ENCODE peak calls at places on chromosome 2, in five cellular contexts. U is Caco-2, D is foreskin keratinocyte, M is colonic mucosa, K is H9. A is an unnamed sample.

GRCh38 chr2:66481100-66481549 is 46.2 kb downstream of the MEIS1 start:
- DNase-seq in U (no peak), D (peak; percentile 20), M (no peak), K (peak; percentile 32), A (no peak)

GRCh38 chr2:31475692-31476091 is 61.1 kb upstream of the XDH start:
- DNase-seq in U (no peak), D (peak; percentile 54), M (no peak), K (no peak), A (no peak)

GRCh38 chr2:45458909-45459563 is 152.0 kb downstream of the SRBD1 start:
- DNase-seq in U (peak; percentile 59), D (peak; percentile 47), M (peak; percentile 49), K (peak; percentile 35), A (no peak)

GRCh38 chr2:6214471-6214870 is 522.3 kb downstream of the SOX11 start:
- DNase-seq in U (no peak), D (no peak), M (no peak), K (peak; percentile 50), A (no peak)

GRCh38 chr2:120885311-120885710 is 149.6 kb downstream of the GLI2 start:
- DNase-seq in U (no peak), D (no peak), M (no peak), K (no peak), A (no peak)

GRCh38 chr2:69771461-69771860 is 29.5 kb downstream of the ANXA4 start:
- DNase-seq in U (no peak), D (no peak), M (no peak), K (no peak), A (no peak)

GRCh38 chr2:60717691-60718090 is 38.4 kb upstream of the PAPOLG start:
- DNase-seq in U (peak; percentile 6), D (peak; percentile 81), M (no peak), K (no peak), A (no peak)

GRCh38 chr2:37771600-37772088 is 100.2 kb upstream of the CDC42EP3 start:
- DNase-seq in U (no peak), D (no peak), M (no peak), K (no peak), A (no peak)

GRCh38 chr2:237980751-237981150 is 13.9 kb downstream of the UBE2F start:
- DNase-seq in U (no peak), D (no peak), M (no peak), K (no peak), A (no peak)

GRCh38 chr2:128808462-128809255 is 490.0 kb upstream of the HS6ST1 start:
- DNase-seq in U (no peak), D (peak; percentile 86), M (no peak), K (no peak), A (no peak)

GRCh38 chr2:189022492-189022891 is 48.3 kb downstream of the COL3A1 start:
- DNase-seq in U (no peak), D (no peak), M (no peak), K (no peak), A (no peak)

GRCh38 chr2:178093471-178093870 is 18.8 kb upstream of the RBM45 start:
- DNase-seq in U (no peak), D (no peak), M (no peak), K (no peak), A (no peak)

GRCh38 chr2:185787530-185788145 is 49.0 kb downstream of the FSIP2 start:
- DNase-seq in U (no peak), D (no peak), M (no peak), K (no peak), A (no peak)

GRCh38 chr2:143778981-143779380 is 649.8 kb downstream of the ARHGAP15 start:
- DNase-seq in U (no peak), D (no peak), M (no peak), K (peak; percentile 44), A (no peak)

GRCh38 chr2:26706616-26707473 is 14.3 kb downstream of the KCNK3 start:
- DNase-seq in U (peak; percentile 66), D (no peak), M (no peak), K (no peak), A (no peak)

GRCh38 chr2:98806266-98806697 is 75.3 kb upstream of the MGAT4A start:
- DNase-seq in U (no peak), D (no peak), M (no peak), K (no peak), A (no peak)

GRCh38 chr2:69465513-69466456 is 28.6 kb upstream of the NFU1 start:
- DNase-seq in U (no peak), D (no peak), M (no peak), K (no peak), A (no peak)

GRCh38 chr2:198102120-198102519 is 297.7 kb downstream of the PLCL1 start:
- DNase-seq in U (no peak), D (no peak), M (no peak), K (no peak), A (no peak)

GRCh38 chr2:178484245-178485041 is 4.2 kb downstream of the PLEKHA3 start:
- DNase-seq in U (no peak), D (no peak), M (peak; percentile 33), K (no peak), A (no peak)

GRCh38 chr2:202337133-202337532 is 39.0 kb upstream of the BMPR2 start:
- DNase-seq in U (no peak), D (no peak), M (no peak), K (no peak), A (no peak)

GRCh38 chr2:43059183-43059897 is 167.1 kb downstream of the ZFP36L2 start:
- DNase-seq in U (no peak), D (peak; percentile 82), M (peak; percentile 71), K (no peak), A (no peak)

GRCh38 chr2:59277656-59278055 is 1036.5 kb upstream of the FANCL start:
- DNase-seq in U (no peak), D (no peak), M (no peak), K (no peak), A (no peak)

GRCh38 chr2:20213651-20214565 is 11.0 kb downstream of the SDC1 start:
- DNase-seq in U (peak; percentile 74), D (no peak), M (no peak), K (no peak), A (no peak)

GRCh38 chr2:183995632-183996031 is 602.7 kb upstream of the ZNF804A start:
- DNase-seq in U (no peak), D (no peak), M (no peak), K (no peak), A (no peak)

GRCh38 chr2:63882395-63883130 is 40.9 kb downstream of the UGP2 start:
- DNase-seq in U (no peak), D (no peak), M (no peak), K (no peak), A (no peak)

DNA sequence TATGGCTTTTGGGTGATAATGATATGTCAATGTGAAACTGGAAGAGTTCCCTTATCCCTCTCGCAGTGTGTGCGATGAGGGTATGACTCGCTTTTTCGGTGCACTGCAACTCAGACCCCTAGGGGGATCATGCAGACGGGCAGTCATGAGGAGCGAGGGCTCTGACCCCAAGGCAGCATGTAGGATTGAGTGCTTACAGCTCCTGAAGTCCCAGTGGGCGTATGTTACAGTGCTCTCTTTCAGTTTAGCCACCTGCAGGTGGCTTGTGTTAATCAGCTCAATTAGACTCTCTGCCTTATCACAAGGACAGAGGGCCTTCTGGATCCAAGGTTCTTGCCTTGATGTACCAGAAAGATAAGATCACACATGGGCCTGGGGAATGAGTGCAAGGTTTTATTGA is 1269.9 kb upstream of the GYPC start:
- DNase-seq in U (peak; percentile 1), D (no peak), M (no peak), K (peak; percentile 53), A (no peak)
- TF ChIP-seq CTCF in U (no peak), D (no peak), M (no peak), K (peak; percentile 55), A (no peak)

DNA sequence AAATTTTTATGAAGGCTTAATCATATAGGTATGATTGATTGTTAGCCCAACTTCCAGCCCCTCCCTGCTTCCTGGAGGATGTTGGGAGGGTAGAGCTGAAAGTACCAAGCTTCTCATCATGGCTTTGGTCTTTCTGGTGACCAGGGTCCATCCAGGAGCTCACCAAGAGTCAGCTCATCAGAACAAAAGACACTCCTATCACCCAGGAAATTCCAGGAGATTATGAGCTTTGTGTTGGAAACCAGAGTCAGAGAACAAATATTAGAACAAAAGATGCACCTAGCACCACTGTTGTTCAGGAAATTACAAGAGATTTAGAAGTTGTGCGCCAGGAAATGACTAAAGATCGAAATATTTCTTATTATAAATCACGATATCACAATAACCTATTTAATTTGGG is 119.9 kb upstream of the THUMPD2 start:
- DNase-seq in U (no peak), D (peak; percentile 36), M (no peak), K (no peak), A (no peak)
- TF ChIP-seq CTCF in U (no peak), D (no peak), M (no peak), K (no peak), A (no peak)

DNA sequence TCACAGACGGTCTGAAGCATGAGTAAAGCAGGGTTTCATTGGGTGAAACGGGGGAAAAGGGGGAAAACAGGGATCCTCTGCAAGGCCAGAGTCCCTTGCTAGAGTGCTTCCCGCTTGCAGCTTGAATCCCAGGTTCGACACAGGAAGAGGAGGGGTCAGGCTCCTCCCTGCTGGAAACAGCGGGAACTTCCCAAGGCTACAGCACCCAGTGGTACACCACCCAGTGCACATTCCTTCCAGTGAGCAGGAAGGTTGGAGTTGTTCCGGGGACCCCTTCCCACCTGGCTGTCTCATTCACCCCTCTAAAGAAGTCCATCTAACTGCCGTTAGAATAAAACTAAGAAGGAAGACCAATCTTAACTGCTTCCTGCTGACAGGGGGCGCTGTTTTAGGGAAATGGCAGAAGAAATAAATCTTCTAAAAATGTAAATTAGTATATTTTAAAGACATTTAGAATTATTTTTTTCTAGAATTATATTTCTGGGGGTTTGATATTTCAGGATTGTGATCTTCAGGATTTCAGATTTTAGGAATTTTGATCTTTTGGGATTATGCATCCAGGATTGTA is 230.9 kb downstream of the RBM43 start:
- DNase-seq in U (no peak), D (no peak), M (no peak), K (no peak), A (no peak)
- TF ChIP-seq CTCF in U (peak; percentile 22), D (peak; percentile 45), M (no peak), K (peak; percentile 71), A (no peak)

GRCh38 chr2:71068218-71069035 is at the start of gene NAGK:
- DNase-seq in U (peak; percentile 98), D (peak; percentile 88), M (peak; percentile 96), K (peak; percentile 97), A (peak; percentile 98)

GRCh38 chr2:71069376-71069775 is 928 bp downstream of the NAGK start:
- DNase-seq in U (no peak), D (peak; percentile 12), M (no peak), K (no peak), A (no peak)

GRCh38 chr2:71071681-71072398 is 3.4 kb downstream of the NAGK start:
- DNase-seq in U (no peak), D (peak; percentile 72), M (peak; percentile 42), K (no peak), A (peak; percentile 25)

GRCh38 chr2:71072492-71072891 is 4.0 kb downstream of the NAGK start:
- DNase-seq in U (no peak), D (no peak), M (no peak), K (no peak), A (no peak)

GRCh38 chr2:71070294-71071025 is 2.0 kb downstream of the NAGK start:
- DNase-seq in U (peak; percentile 47), D (peak; percentile 29), M (no peak), K (peak; percentile 57), A (no peak)
- TF ChIP-seq CTCF in U (peak; percentile 53), D (peak; percentile 61), M (no peak), K (peak; percentile 61), A (no peak)

A was measured in natural killer cell.